ENCODE peak calls at places on chromosomes 6 and 20, in six cellular contexts. W, P, U, J, Y and F are unnamed samples.

GRCh38 chr6:37283268-37283667 is 25.3 kb upstream of the TMEM217 start:
- DNase-seq in W (no peak), P (no peak), U (no peak), J (no peak), Y (no peak), F (no peak)

GRCh38 chr20:61802721-61803311 is 262.9 kb downstream of the TAF4 start:
- DNase-seq in W (no peak), P (no peak), U (no peak), J (no peak), Y (no peak), F (no peak)

GRCh38 chr6:152380351-152380767 is 256.8 kb downstream of the SYNE1 start:
- DNase-seq in W (no peak), P (no peak), U (no peak), J (peak; percentile 9), Y (no peak), F (no peak)

GRCh38 chr6:14000901-14001300 is 76.1 kb downstream of the RNF182 start:
- DNase-seq in W (no peak), P (no peak), U (no peak), J (no peak), Y (no peak), F (no peak)

GRCh38 chr6:133701633-133702331 is 187.1 kb upstream of the TCF21 start:
- DNase-seq in W (no peak), P (no peak), U (no peak), J (no peak), Y (peak; percentile 87), F (no peak)

GRCh38 chr6:145247677-145248419 is 487.5 kb downstream of the EPM2A start:
- DNase-seq in W (peak; percentile 7), P (no peak), U (no peak), J (no peak), Y (no peak), F (no peak)

GRCh38 chr6:76578746-76579145 is 506.3 kb upstream of the IMPG1 start:
- DNase-seq in W (no peak), P (no peak), U (no peak), J (no peak), Y (no peak), F (no peak)

GRCh38 chr6:71080793-71081192 is 123.9 kb upstream of the B3GAT2 start:
- DNase-seq in W (no peak), P (no peak), U (no peak), J (no peak), Y (no peak), F (no peak)

GRCh38 chr20:51402201-51402600 is 140.3 kb downstream of the NFATC2 start:
- DNase-seq in W (no peak), P (no peak), U (no peak), J (no peak), Y (no peak), F (no peak)

GRCh38 chr6:107614828-107615227 is 124.9 kb downstream of the SOBP start:
- DNase-seq in W (no peak), P (no peak), U (no peak), J (no peak), Y (no peak), F (no peak)

GRCh38 chr6:108781419-108782110 is 66.7 kb upstream of the ARMC2 start:
- DNase-seq in W (peak; percentile 50), P (no peak), U (no peak), J (no peak), Y (no peak), F (no peak)

GRCh38 chr6:8526619-8527018 is 91.3 kb upstream of the SLC35B3 start:
- DNase-seq in W (no peak), P (no peak), U (no peak), J (no peak), Y (no peak), F (no peak)

GRCh38 chr20:45771182-45771759 is 20.4 kb downstream of the WFDC3 start:
- DNase-seq in W (peak; percentile 80), P (peak; percentile 48), U (peak; percentile 39), J (peak; percentile 92), Y (peak; percentile 75), F (peak; percentile 50)

GRCh38 chr6:83463886-83464285 is 33.0 kb upstream of the ME1 start:
- DNase-seq in W (no peak), P (no peak), U (no peak), J (no peak), Y (no peak), F (no peak)

GRCh38 chr6:3226422-3227362 is 761 bp downstream of the TUBB2B start:
- DNase-seq in W (no peak), P (no peak), U (peak; percentile 57), J (no peak), Y (peak; percentile 57), F (peak; percentile 56)

GRCh38 chr20:60572991-60573390 is 614.8 kb downstream of the CDH26 start:
- DNase-seq in W (no peak), P (no peak), U (no peak), J (no peak), Y (no peak), F (no peak)

GRCh38 chr20:8094845-8095244 is 37.2 kb upstream of the PLCB1 start:
- DNase-seq in W (no peak), P (no peak), U (no peak), J (peak; percentile 61), Y (no peak), F (no peak)

GRCh38 chr6:1390071-1390804 is 862 bp downstream of the FOXF2 start:
- DNase-seq in W (no peak), P (no peak), U (no peak), J (no peak), Y (no peak), F (no peak)

GRCh38 chr6:54981647-54982046 is 135.1 kb downstream of the FAM83B start:
- DNase-seq in W (no peak), P (no peak), U (no peak), J (no peak), Y (no peak), F (no peak)

GRCh38 chr20:16760431-16761304 is 12.5 kb downstream of the OTOR start:
- DNase-seq in W (no peak), P (no peak), U (no peak), J (no peak), Y (no peak), F (no peak)

GRCh38 chr20:3165473-3166337 is 6.0 kb upstream of the FASTKD5 start:
- DNase-seq in W (no peak), P (no peak), U (no peak), J (no peak), Y (no peak), F (peak; percentile 20)

GRCh38 chr20:49521356-49521755 is 38.9 kb upstream of the KCNB1 start:
- DNase-seq in W (no peak), P (no peak), U (no peak), J (no peak), Y (no peak), F (no peak)

GRCh38 chr6:150939399-150939798 is 73.9 kb downstream of the MTHFD1L start:
- DNase-seq in W (no peak), P (no peak), U (no peak), J (no peak), Y (no peak), F (no peak)

GRCh38 chr6:126341126-126341525 is 1.2 kb downstream of the CENPW start:
- DNase-seq in W (no peak), P (no peak), U (no peak), J (no peak), Y (no peak), F (no peak)

GRCh38 chr20:57399587-57400261 is 8.5 kb downstream of the RBM38 start:
- DNase-seq in W (no peak), P (peak; percentile 71), U (no peak), J (no peak), Y (no peak), F (peak; percentile 85)
- TF ChIP-seq POLR2A in W (no peak), P (no peak), U (peak; percentile 14), J (no peak), Y (no peak), F (peak; percentile 64)

DNA sequence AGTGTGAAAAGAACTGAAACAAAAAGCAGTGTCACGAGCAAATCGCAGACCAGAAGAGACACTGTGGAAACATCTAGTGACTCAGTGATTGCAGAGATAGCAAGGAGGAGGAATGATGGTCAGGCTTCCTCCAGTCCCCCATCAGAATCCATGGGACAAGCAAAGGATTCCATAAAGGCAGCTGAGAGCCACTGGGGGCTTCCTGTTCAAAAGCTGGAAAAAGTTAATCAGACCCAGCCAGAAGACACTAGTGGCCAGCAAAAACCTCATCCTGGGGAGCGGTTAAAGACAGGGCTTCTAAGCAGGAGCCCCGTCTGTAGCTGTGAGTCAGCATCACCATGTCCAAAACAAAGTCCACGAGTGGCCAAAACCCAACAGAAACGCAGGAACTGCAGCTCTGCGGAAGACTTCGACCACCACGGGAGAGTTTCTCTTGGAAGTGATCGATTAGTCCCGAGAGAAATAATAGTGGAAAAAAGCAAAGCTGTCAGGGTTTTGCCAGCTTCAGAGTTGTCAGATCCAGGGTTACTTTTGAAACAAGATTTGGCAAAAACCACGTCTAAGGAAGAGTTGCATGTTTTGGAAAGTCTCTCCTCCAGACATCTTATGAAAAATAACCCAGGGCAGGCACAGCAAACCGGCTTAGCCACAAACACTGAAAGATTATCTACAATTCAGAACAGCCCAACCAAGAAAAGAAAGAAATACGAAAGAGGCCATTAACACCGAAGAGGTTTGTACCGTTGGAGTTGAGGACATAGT is 51.0 kb downstream of the JAG1 start:
- DNase-seq in W (no peak), P (no peak), U (no peak), J (no peak), Y (no peak), F (no peak)
- TF ChIP-seq TAF1 in W (no peak), P (no peak), U (no peak), J (no peak), Y (no peak), F (no peak)

DNA sequence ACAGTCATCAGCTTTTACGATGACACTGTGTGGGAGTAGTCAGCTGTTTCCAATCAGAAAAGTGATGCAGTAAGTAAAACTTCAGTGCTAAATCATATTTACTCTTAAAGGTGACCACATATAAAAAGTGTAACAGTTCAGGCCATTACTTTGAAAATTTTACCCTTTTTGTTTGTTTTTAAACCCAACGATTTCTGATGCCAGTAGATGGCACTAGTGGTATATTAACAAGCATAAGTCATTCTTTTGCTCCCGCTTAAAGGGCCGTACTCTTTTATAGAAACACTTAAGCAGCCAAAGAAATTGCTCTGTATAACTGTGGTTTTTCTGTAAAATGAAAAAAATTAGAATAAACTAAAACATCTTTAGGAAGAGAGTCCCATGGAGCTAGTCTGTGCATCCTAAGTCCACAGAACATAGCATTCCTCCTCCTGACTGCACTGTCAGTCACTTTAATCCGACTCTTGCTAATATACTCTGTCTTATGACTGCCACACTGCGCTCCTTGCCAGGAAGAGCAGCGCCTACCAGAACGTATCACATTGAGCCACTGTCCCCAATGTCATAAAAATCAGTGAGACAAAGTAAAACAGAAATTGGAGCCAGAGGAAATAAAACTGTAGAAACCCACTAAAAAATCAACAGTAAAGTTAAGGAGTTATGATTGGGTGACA is 25.1 kb downstream of the HEBP2 start:
- DNase-seq in W (no peak), P (no peak), U (peak; percentile 34), J (peak; percentile 62), Y (peak; percentile 33), F (no peak)
- TF ChIP-seq POLR2AphosphoS5 in W (no peak), P (no peak), U (no peak), J (no peak), Y (no peak), F (no peak)

GRCh38 chr6:167476844-167477595 is 152.1 kb downstream of the TTLL2 start:
- DNase-seq in W (no peak), P (no peak), U (no peak), J (no peak), Y (no peak), F (no peak)
- TF ChIP-seq POLR2A in W (no peak), P (no peak), U (no peak), J (no peak), Y (no peak), F (no peak)

GRCh38 chr6:5398530-5398929 is 137.2 kb downstream of the FARS2 start:
- DNase-seq in W (no peak), P (no peak), U (no peak), J (peak; percentile 35), Y (peak; percentile 33), F (no peak)
- TF ChIP-seq TAF1 in W (no peak), P (no peak), U (no peak), J (no peak), Y (no peak), F (no peak)

GRCh38 chr6:31631681-31632278 is 11.3 kb downstream of the PRRC2A start:
- DNase-seq in W (no peak), P (no peak), U (no peak), J (no peak), Y (no peak), F (no peak)
- TF ChIP-seq POLR2AphosphoS5 in W (no peak), P (no peak), U (peak; percentile 17), J (peak; percentile 19), Y (peak; percentile 32), F (peak; percentile 62)